ENCODE peak calls at places on chromosome 4, in seven cellular contexts. One of them, this sample, is unnamed. For H4K20me1 and H3K79me2, the result is how much of the 10 kb centered on the place peaks cover.

GRCh38 chr4:5788144-5788543 is 77.1 kb downstream of the EVC start:
- DNase-seq in fibroblast of lung: no peak
- DNase-seq in neural progenitor cell: no peak
- DNase-seq in hepatocyte: no peak
- DNase-seq in mammary epithelial cell: no peak
- DNase-seq in GM23248: no peak
- DNase-seq in SK-N-SH: no peak
- DNase-seq in this sample: no peak

GRCh38 chr4:154618708-154619315 is 6.4 kb upstream of the FGG start:
- DNase-seq in fibroblast of lung: peak
- DNase-seq in neural progenitor cell: peak
- DNase-seq in hepatocyte: peak
- DNase-seq in mammary epithelial cell: peak
- DNase-seq in GM23248: peak
- DNase-seq in SK-N-SH: peak
- DNase-seq in this sample: peak

GRCh38 chr4:184347251-184348239 is 126.8 kb downstream of the IRF2 start:
- DNase-seq in fibroblast of lung: peak
- DNase-seq in neural progenitor cell: peak
- DNase-seq in hepatocyte: peak
- DNase-seq in mammary epithelial cell: peak
- DNase-seq in GM23248: no peak
- DNase-seq in SK-N-SH: no peak
- DNase-seq in this sample: no peak

GRCh38 chr4:41587286-41587685 is 49.3 kb downstream of the LIMCH1 start:
- DNase-seq in fibroblast of lung: no peak
- DNase-seq in neural progenitor cell: no peak
- DNase-seq in hepatocyte: no peak
- DNase-seq in mammary epithelial cell: no peak
- DNase-seq in GM23248: no peak
- DNase-seq in SK-N-SH: no peak
- DNase-seq in this sample: no peak

GRCh38 chr4:70838400-70838971 is 1.2 kb downstream of the GRSF1 start:
- DNase-seq in fibroblast of lung: peak
- DNase-seq in neural progenitor cell: no peak
- DNase-seq in hepatocyte: no peak
- DNase-seq in mammary epithelial cell: peak
- DNase-seq in GM23248: peak
- DNase-seq in SK-N-SH: peak
- DNase-seq in this sample: no peak

GRCh38 chr4:18162453-18162852 is 140.9 kb upstream of the LCORL start:
- DNase-seq in fibroblast of lung: no peak
- DNase-seq in neural progenitor cell: no peak
- DNase-seq in hepatocyte: no peak
- DNase-seq in mammary epithelial cell: no peak
- DNase-seq in GM23248: no peak
- DNase-seq in SK-N-SH: no peak
- DNase-seq in this sample: no peak

GRCh38 chr4:174317531-174317930 is 33.8 kb downstream of the CEP44 start:
- DNase-seq in fibroblast of lung: no peak
- DNase-seq in neural progenitor cell: no peak
- DNase-seq in hepatocyte: no peak
- DNase-seq in mammary epithelial cell: no peak
- DNase-seq in GM23248: peak
- DNase-seq in SK-N-SH: no peak
- DNase-seq in this sample: no peak

GRCh38 chr4:48891028-48891619 is 15.4 kb downstream of the OCIAD2 start:
- DNase-seq in fibroblast of lung: no peak
- DNase-seq in neural progenitor cell: no peak
- DNase-seq in hepatocyte: no peak
- DNase-seq in mammary epithelial cell: no peak
- DNase-seq in GM23248: no peak
- DNase-seq in SK-N-SH: no peak
- DNase-seq in this sample: no peak

GRCh38 chr4:15914291-15914690 is 24.2 kb downstream of the FGFBP1 start:
- DNase-seq in fibroblast of lung: peak
- DNase-seq in neural progenitor cell: no peak
- DNase-seq in hepatocyte: no peak
- DNase-seq in mammary epithelial cell: peak
- DNase-seq in GM23248: no peak
- DNase-seq in SK-N-SH: no peak
- DNase-seq in this sample: no peak

GRCh38 chr4:165505991-165506779 is 127.4 kb downstream of the CPE start:
- DNase-seq in fibroblast of lung: peak
- DNase-seq in neural progenitor cell: no peak
- DNase-seq in hepatocyte: peak
- DNase-seq in mammary epithelial cell: peak
- DNase-seq in GM23248: peak
- DNase-seq in SK-N-SH: no peak
- DNase-seq in this sample: no peak

GRCh38 chr4:181595711-181596110 is 647.5 kb upstream of the TENM3 start:
- DNase-seq in fibroblast of lung: no peak
- DNase-seq in neural progenitor cell: no peak
- DNase-seq in hepatocyte: no peak
- DNase-seq in mammary epithelial cell: no peak
- DNase-seq in GM23248: no peak
- DNase-seq in SK-N-SH: no peak
- DNase-seq in this sample: no peak

GRCh38 chr4:26594371-26594770 is 10.5 kb downstream of the TBC1D19 start:
- DNase-seq in fibroblast of lung: no peak
- DNase-seq in neural progenitor cell: no peak
- DNase-seq in hepatocyte: no peak
- DNase-seq in mammary epithelial cell: no peak
- DNase-seq in GM23248: no peak
- DNase-seq in SK-N-SH: no peak
- DNase-seq in this sample: no peak

GRCh38 chr4:79050521-79050880 is 111.3 kb upstream of the PAQR3 start:
- DNase-seq in fibroblast of lung: no peak
- DNase-seq in neural progenitor cell: no peak
- DNase-seq in hepatocyte: no peak
- DNase-seq in mammary epithelial cell: no peak
- DNase-seq in GM23248: peak
- DNase-seq in SK-N-SH: peak
- DNase-seq in this sample: no peak

GRCh38 chr4:38313175-38313574 is 350.8 kb upstream of the KLF3 start:
- DNase-seq in fibroblast of lung: no peak
- DNase-seq in neural progenitor cell: no peak
- DNase-seq in hepatocyte: no peak
- DNase-seq in mammary epithelial cell: no peak
- DNase-seq in GM23248: no peak
- DNase-seq in SK-N-SH: no peak
- DNase-seq in this sample: no peak

GRCh38 chr4:118834960-118835895 is 698 bp downstream of the SEC24D start:
- DNase-seq in fibroblast of lung: peak
- DNase-seq in neural progenitor cell: peak
- DNase-seq in hepatocyte: peak
- DNase-seq in mammary epithelial cell: peak
- DNase-seq in GM23248: peak
- DNase-seq in SK-N-SH: peak
- DNase-seq in this sample: peak

GRCh38 chr4:146522862-146523205 is 1.1 kb upstream of the SLC10A7 start:
- DNase-seq in fibroblast of lung: peak
- DNase-seq in neural progenitor cell: no peak
- DNase-seq in hepatocyte: no peak
- DNase-seq in mammary epithelial cell: peak
- DNase-seq in GM23248: peak
- DNase-seq in SK-N-SH: no peak
- DNase-seq in this sample: no peak

GRCh38 chr4:108117473-108118182 is 51.1 kb downstream of the LEF1 start:
- DNase-seq in fibroblast of lung: peak
- DNase-seq in neural progenitor cell: peak
- DNase-seq in hepatocyte: no peak
- DNase-seq in mammary epithelial cell: no peak
- DNase-seq in GM23248: no peak
- DNase-seq in SK-N-SH: no peak
- DNase-seq in this sample: peak

GRCh38 chr4:108118505-108118904 is 50.2 kb downstream of the LEF1 start:
- DNase-seq in fibroblast of lung: no peak
- DNase-seq in neural progenitor cell: no peak
- DNase-seq in hepatocyte: peak
- DNase-seq in mammary epithelial cell: peak
- DNase-seq in GM23248: no peak
- DNase-seq in SK-N-SH: no peak
- DNase-seq in this sample: no peak

GRCh38 chr4:108119199-108119800 is 49.4 kb downstream of the LEF1 start:
- DNase-seq in fibroblast of lung: no peak
- DNase-seq in neural progenitor cell: no peak
- DNase-seq in hepatocyte: no peak
- DNase-seq in mammary epithelial cell: no peak
- DNase-seq in GM23248: no peak
- DNase-seq in SK-N-SH: no peak
- DNase-seq in this sample: no peak

GRCh38 chr4:108116423-108117168 is 52.1 kb downstream of the LEF1 start:
- DNase-seq in fibroblast of lung: no peak
- DNase-seq in neural progenitor cell: no peak
- DNase-seq in hepatocyte: no peak
- DNase-seq in mammary epithelial cell: no peak
- DNase-seq in GM23248: no peak
- DNase-seq in SK-N-SH: no peak
- DNase-seq in this sample: no peak

DNA sequence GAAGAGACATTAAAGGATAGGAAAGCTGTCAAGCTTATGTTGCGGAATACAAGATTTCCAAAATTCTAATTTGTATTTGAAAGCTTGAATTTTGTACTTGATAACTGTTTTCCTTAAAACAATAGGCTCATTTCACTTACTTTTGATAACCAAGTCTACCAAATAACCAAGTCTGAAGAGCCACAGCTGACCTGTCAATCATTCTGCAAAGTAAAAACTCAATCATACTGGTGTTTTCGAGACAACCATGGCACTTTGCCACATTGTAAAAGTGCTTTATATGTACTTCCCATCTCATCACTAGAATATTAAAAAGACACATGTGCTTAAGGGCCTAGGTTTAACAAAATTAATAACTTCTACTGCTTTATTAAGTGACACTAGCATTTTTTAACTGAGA is 47.9 kb downstream of the LEF1 start:
- DNase-seq in fibroblast of lung: no peak
- DNase-seq in neural progenitor cell: no peak
- DNase-seq in hepatocyte: no peak
- DNase-seq in mammary epithelial cell: no peak
- DNase-seq in GM23248: no peak
- DNase-seq in SK-N-SH: no peak
- DNase-seq in this sample: no peak
- H4K20me1 ChIP-seq in fibroblast of lung: under half
- H4K20me1 ChIP-seq in neural progenitor cell: under half
- H4K20me1 ChIP-seq in hepatocyte: under half
- H4K20me1 ChIP-seq in mammary epithelial cell: under half
- H4K20me1 ChIP-seq in GM23248: under half
- H4K20me1 ChIP-seq in SK-N-SH: under half
- H4K20me1 ChIP-seq in this sample: half or more

GRCh38 chr4:85760521-85760920 is 285.6 kb downstream of the ARHGAP24 start:
- DNase-seq in fibroblast of lung: no peak
- DNase-seq in neural progenitor cell: no peak
- DNase-seq in hepatocyte: no peak
- DNase-seq in mammary epithelial cell: no peak
- DNase-seq in GM23248: no peak
- DNase-seq in SK-N-SH: no peak
- DNase-seq in this sample: no peak
- H3K79me2 ChIP-seq in fibroblast of lung: under half
- H3K79me2 ChIP-seq in neural progenitor cell: under half
- H3K79me2 ChIP-seq in hepatocyte: under half
- H3K79me2 ChIP-seq in mammary epithelial cell: under half
- H3K79me2 ChIP-seq in GM23248: under half
- H3K79me2 ChIP-seq in SK-N-SH: under half
- H3K79me2 ChIP-seq in this sample: under half

DNA sequence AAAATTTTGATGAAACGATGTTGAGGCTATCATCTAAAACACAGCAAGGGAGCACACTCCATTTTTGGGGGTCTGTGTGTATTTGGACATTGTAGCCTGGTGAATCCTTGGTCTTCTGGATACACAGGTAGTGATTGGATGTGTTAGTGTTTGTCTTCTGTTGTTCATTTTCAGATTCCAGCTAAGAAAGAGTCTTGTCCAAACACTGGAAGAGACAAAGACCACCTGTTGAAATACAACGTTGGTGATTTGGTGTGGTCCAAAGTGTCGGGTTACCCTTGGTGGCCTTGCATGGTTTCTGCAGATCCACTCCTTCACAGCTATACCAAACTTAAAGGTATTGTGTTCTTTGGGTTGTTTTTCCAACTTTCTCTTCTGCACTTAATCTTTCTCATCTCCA is 32.8 kb downstream of the NSD2 start:
- DNase-seq in fibroblast of lung: no peak
- DNase-seq in neural progenitor cell: no peak
- DNase-seq in hepatocyte: no peak
- DNase-seq in mammary epithelial cell: no peak
- DNase-seq in GM23248: no peak
- DNase-seq in SK-N-SH: no peak
- DNase-seq in this sample: no peak
- H4K20me1 ChIP-seq in fibroblast of lung: under half
- H4K20me1 ChIP-seq in neural progenitor cell: half or more
- H4K20me1 ChIP-seq in hepatocyte: under half
- H4K20me1 ChIP-seq in mammary epithelial cell: under half
- H4K20me1 ChIP-seq in GM23248: under half
- H4K20me1 ChIP-seq in SK-N-SH: half or more
- H4K20me1 ChIP-seq in this sample: half or more

GRCh38 chr4:128811571-128812359 is 2.3 kb downstream of the JADE1 start:
- DNase-seq in fibroblast of lung: peak
- DNase-seq in neural progenitor cell: peak
- DNase-seq in hepatocyte: peak
- DNase-seq in mammary epithelial cell: peak
- DNase-seq in GM23248: peak
- DNase-seq in SK-N-SH: peak
- DNase-seq in this sample: peak

GRCh38 chr4:128810871-128811570 is 1.5 kb downstream of the JADE1 start:
- DNase-seq in fibroblast of lung: peak
- DNase-seq in neural progenitor cell: peak
- DNase-seq in hepatocyte: peak
- DNase-seq in mammary epithelial cell: peak
- DNase-seq in GM23248: peak
- DNase-seq in SK-N-SH: peak
- DNase-seq in this sample: peak

GRCh38 chr4:128809477-128810330 is at the start of gene JADE1:
- DNase-seq in fibroblast of lung: peak
- DNase-seq in neural progenitor cell: peak
- DNase-seq in hepatocyte: peak
- DNase-seq in mammary epithelial cell: peak
- DNase-seq in GM23248: peak
- DNase-seq in SK-N-SH: peak
- DNase-seq in this sample: peak

GRCh38 chr4:128810331-128810870 is 901 bp downstream of the JADE1 start:
- DNase-seq in fibroblast of lung: no peak
- DNase-seq in neural progenitor cell: peak
- DNase-seq in hepatocyte: peak
- DNase-seq in mammary epithelial cell: no peak
- DNase-seq in GM23248: peak
- DNase-seq in SK-N-SH: peak
- DNase-seq in this sample: peak

DNA sequence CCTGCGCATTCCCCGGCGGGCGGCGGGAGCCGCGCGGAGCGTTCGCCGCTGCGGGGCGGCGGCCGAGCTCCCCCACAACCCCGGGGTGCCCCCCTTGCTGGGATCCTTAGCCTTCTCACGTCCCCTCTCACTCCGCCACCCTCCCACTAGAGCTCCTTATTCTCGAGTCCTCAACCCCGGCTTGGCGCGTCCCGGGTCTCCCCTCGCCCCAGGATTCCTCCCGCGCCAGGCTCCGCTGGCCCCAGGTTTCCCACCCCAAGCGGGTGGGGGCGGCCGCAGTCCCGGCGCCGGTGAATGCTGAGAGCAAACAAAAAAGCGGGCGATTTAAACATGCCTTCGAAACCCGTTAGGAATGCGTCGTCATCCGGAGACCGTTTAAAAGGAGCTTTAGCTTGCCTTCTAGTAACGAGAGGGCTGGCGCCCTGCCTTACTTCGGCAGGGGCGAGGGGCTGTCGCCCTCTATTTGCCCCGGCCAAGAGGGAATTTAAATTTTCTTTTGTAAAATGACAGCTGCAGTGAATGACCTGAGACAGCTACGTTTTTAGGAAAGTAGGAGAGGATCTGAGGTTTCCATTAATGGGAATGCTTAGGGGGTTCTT is 3.0 kb downstream of the JADE1 start:
- DNase-seq in fibroblast of lung: peak
- DNase-seq in neural progenitor cell: peak
- DNase-seq in hepatocyte: peak
- DNase-seq in mammary epithelial cell: peak
- DNase-seq in GM23248: peak
- DNase-seq in SK-N-SH: peak
- DNase-seq in this sample: no peak
- H3K79me2 ChIP-seq in fibroblast of lung: half or more
- H3K79me2 ChIP-seq in neural progenitor cell: half or more
- H3K79me2 ChIP-seq in hepatocyte: half or more
- H3K79me2 ChIP-seq in mammary epithelial cell: under half
- H3K79me2 ChIP-seq in GM23248: half or more
- H3K79me2 ChIP-seq in SK-N-SH: half or more
- H3K79me2 ChIP-seq in this sample: half or more

This sample was measured in DND-41.